ENCODE peak calls at places on chromosomes 4 and X, in six cellular contexts. R is activated T-helper 1 cell treated with anti-CD3 and anti-CD28 coated beads, Interleukin-12 subunit alpha, Interleukin-12 subunit beta, Interleukin-2, Interleukin-4 antibody, amounts not matched to agents 30 ng/mL and 10 ng/mL and 1 ng/mL, durations not matched to agents 14 hours and 24 hours and 36 hours; P is progenitor cell of endocrine pancreas; B is Right ventricle myocardium inferior; J is T-helper 9 cell; Y is lower leg skin. Z is an unnamed sample.

GRCh38 chr4:8892556-8893226 is 21.1 kb upstream of the HMX1 start:
- DNase-seq in R (no peak), P (no peak), B (no peak), J (no peak), Y (no peak), Z (no peak)

GRCh38 chr4:6755088-6755753 is 27.3 kb upstream of the KIAA0232 start:
- DNase-seq in R (no peak), P (no peak), B (no peak), J (no peak), Y (no peak), Z (no peak)

GRCh38 chr4:4641661-4642180 is 99.9 kb upstream of the STX18 start:
- DNase-seq in R (no peak), P (no peak), B (no peak), J (no peak), Y (no peak), Z (no peak)

GRCh38 chrX:10015711-10016515 is 48.8 kb downstream of the CLDN34 start:
- DNase-seq in R (no peak), P (peak), B (peak), J (no peak), Y (no peak), Z (peak)

GRCh38 chr4:84258905-84259830 is 239.9 kb downstream of the NKX6-1 start:
- DNase-seq in R (no peak), P (no peak), B (peak), J (no peak), Y (no peak), Z (no peak)

GRCh38 chrX:33014949-33015348 is 196.4 kb downstream of the DMD start:
- DNase-seq in R (no peak), P (no peak), B (no peak), J (no peak), Y (no peak), Z (no peak)

GRCh38 chrX:15497865-15498264 is 2.7 kb upstream of the BMX start:
- DNase-seq in R (peak), P (peak), B (peak), J (peak), Y (no peak), Z (peak)

GRCh38 chr4:121182296-121182695 is 18.2 kb upstream of the TNIP3 start:
- DNase-seq in R (peak), P (no peak), B (no peak), J (no peak), Y (no peak), Z (no peak)

GRCh38 chr4:101251261-101251660 is 96.1 kb downstream of the PPP3CA start:
- DNase-seq in R (no peak), P (no peak), B (no peak), J (no peak), Y (no peak), Z (no peak)

GRCh38 chr4:4960574-4960973 is 58.7 kb downstream of the CYTL1 start:
- DNase-seq in R (no peak), P (no peak), B (no peak), J (no peak), Y (no peak), Z (no peak)

GRCh38 chr4:159540501-159540900 is 437.6 kb downstream of the RAPGEF2 start:
- DNase-seq in R (no peak), P (no peak), B (no peak), J (no peak), Y (no peak), Z (no peak)

GRCh38 chr4:77156912-77157858 is at the start of gene CCNG2:
- DNase-seq in R (peak), P (peak), B (peak), J (peak), Y (peak), Z (peak)

GRCh38 chrX:118540342-118540741 is 44.7 kb downstream of the DOCK11 start:
- DNase-seq in R (no peak), P (no peak), B (no peak), J (no peak), Y (no peak), Z (no peak)

GRCh38 chrX:110284159-110284558 is 33.7 kb downstream of the AMMECR1 start:
- DNase-seq in R (no peak), P (no peak), B (no peak), J (no peak), Y (no peak), Z (no peak)

GRCh38 chrX:24988314-24988713 is 27.5 kb downstream of the ARX start:
- DNase-seq in R (no peak), P (no peak), B (no peak), J (no peak), Y (no peak), Z (no peak)

GRCh38 chr4:110484767-110485166 is 8.8 kb downstream of the ENPEP start:
- DNase-seq in R (no peak), P (no peak), B (no peak), J (no peak), Y (no peak), Z (no peak)

GRCh38 chr4:81260443-81261102 is 45.6 kb upstream of the PRKG2 start:
- DNase-seq in R (no peak), P (no peak), B (no peak), J (no peak), Y (no peak), Z (no peak)

GRCh38 chrX:2500091-2500680 is 590 bp downstream of the DHRSX start:
- DNase-seq in R (peak), P (peak), B (no peak), J (no peak), Y (no peak), Z (no peak)

GRCh38 chr4:76558391-76559235 is 123.6 kb downstream of the SHROOM3 start:
- DNase-seq in R (no peak), P (no peak), B (no peak), J (no peak), Y (no peak), Z (no peak)

GRCh38 chrX:4263005-4263404 is 549.6 kb upstream of the PRKX start:
- DNase-seq in R (no peak), P (no peak), B (no peak), J (no peak), Y (no peak), Z (no peak)

GRCh38 chrX:19814240-19814639 is 73.2 kb downstream of the SH3KBP1 start:
- DNase-seq in R (no peak), P (no peak), B (no peak), J (no peak), Y (no peak), Z (no peak)

GRCh38 chrX:155949098-155949497 is 48.4 kb upstream of the IL9R start:
- DNase-seq in R (no peak), P (no peak), B (no peak), J (no peak), Y (no peak), Z (no peak)

GRCh38 chr4:48698029-48698901 is 81.8 kb downstream of the FRYL start:
- DNase-seq in R (no peak), P (no peak), B (peak), J (no peak), Y (peak), Z (no peak)

GRCh38 chr4:139266583-139267257 is 13.3 kb downstream of the MGARP start:
- DNase-seq in R (peak), P (peak), B (peak), J (peak), Y (peak), Z (peak)

GRCh38 chrX:30814978-30815377 is 74.1 kb downstream of the TAB3 start:
- DNase-seq in R (no peak), P (no peak), B (no peak), J (no peak), Y (no peak), Z (no peak)

GRCh38 chr4:168129046-168129772 is 36.9 kb downstream of the ANXA10 start:
- DNase-seq in R (no peak), P (no peak), B (no peak), J (no peak), Y (no peak), Z (no peak)

GRCh38 chr4:24471623-24472510 is 112.5 kb downstream of the DHX15 start:
- DNase-seq in R (no peak), P (peak), B (no peak), J (no peak), Y (no peak), Z (no peak)

GRCh38 chr4:122823476-122823875 is 3.2 kb upstream of the FGF2 start:
- DNase-seq in R (no peak), P (no peak), B (no peak), J (no peak), Y (no peak), Z (no peak)

GRCh38 chr4:110854021-110854678 is 231.3 kb upstream of the PITX2 start:
- DNase-seq in R (no peak), P (no peak), B (no peak), J (no peak), Y (no peak), Z (no peak)

GRCh38 chr4:61149278-61149677 is 50.8 kb upstream of the ADGRL3 start:
- DNase-seq in R (no peak), P (no peak), B (no peak), J (no peak), Y (no peak), Z (no peak)

GRCh38 chr4:161356351-161356750 is 807.4 kb downstream of the FSTL5 start:
- DNase-seq in R (no peak), P (no peak), B (no peak), J (no peak), Y (no peak), Z (no peak)

Z was measured in B cell.